ENCODE peak calls at places on chromosomes 1 and 21, in eight cellular contexts. One of them, this sample, is unnamed.

GRCh38 chr1:97781762-97782337 is 139.0 kb downstream of the DPYD start:
- DNase-seq in AG04450: no peak
- DNase-seq in fibroblast of the conjunctiva: no peak
- DNase-seq in GM10248: no peak
- DNase-seq in OCI-LY7: no peak
- DNase-seq in stimulated activated naive CD4-positive, alpha-beta T cell treated with Interleukin-2 at 50 U/mL for 16 hours: no peak
- DNase-seq in stromal cell of bone marrow: no peak
- DNase-seq in effector memory CD8-positive, alpha-beta T cell: no peak
- DNase-seq in this sample: no peak

GRCh38 chr1:159987186-159987585 is 33.1 kb upstream of the SLAMF9 start:
- DNase-seq in AG04450: no peak
- DNase-seq in stimulated activated naive CD4-positive, alpha-beta T cell treated with Interleukin-2 at 50 U/mL for 16 hours: no peak
- DNase-seq in effector memory CD8-positive, alpha-beta T cell: no peak
- DNase-seq in OCI-LY7: no peak
- DNase-seq in stromal cell of bone marrow: no peak
- DNase-seq in GM10248: no peak
- DNase-seq in fibroblast of the conjunctiva: no peak
- DNase-seq in this sample: no peak

GRCh38 chr1:9374748-9375345 is 82.2 kb downstream of the SPSB1 start:
- DNase-seq in OCI-LY7: no peak
- DNase-seq in GM10248: no peak
- DNase-seq in fibroblast of the conjunctiva: no peak
- DNase-seq in effector memory CD8-positive, alpha-beta T cell: no peak
- DNase-seq in stimulated activated naive CD4-positive, alpha-beta T cell treated with Interleukin-2 at 50 U/mL for 16 hours: no peak
- DNase-seq in AG04450: no peak
- DNase-seq in stromal cell of bone marrow: no peak
- DNase-seq in this sample: no peak

GRCh38 chr1:29569971-29570634 is 333.8 kb downstream of the PTPRU start:
- DNase-seq in effector memory CD8-positive, alpha-beta T cell: no peak
- DNase-seq in stimulated activated naive CD4-positive, alpha-beta T cell treated with Interleukin-2 at 50 U/mL for 16 hours: no peak
- DNase-seq in AG04450: peak
- DNase-seq in stromal cell of bone marrow: peak
- DNase-seq in fibroblast of the conjunctiva: peak
- DNase-seq in OCI-LY7: no peak
- DNase-seq in GM10248: no peak
- DNase-seq in this sample: no peak

GRCh38 chr1:25527946-25528595 is 15.3 kb upstream of the LDLRAP1 start:
- DNase-seq in AG04450: no peak
- DNase-seq in stimulated activated naive CD4-positive, alpha-beta T cell treated with Interleukin-2 at 50 U/mL for 16 hours: no peak
- DNase-seq in GM10248: no peak
- DNase-seq in effector memory CD8-positive, alpha-beta T cell: no peak
- DNase-seq in stromal cell of bone marrow: no peak
- DNase-seq in fibroblast of the conjunctiva: no peak
- DNase-seq in OCI-LY7: no peak
- DNase-seq in this sample: no peak

GRCh38 chr1:79353224-79353623 is 346.7 kb upstream of the ADGRL4 start:
- DNase-seq in OCI-LY7: peak
- DNase-seq in stimulated activated naive CD4-positive, alpha-beta T cell treated with Interleukin-2 at 50 U/mL for 16 hours: no peak
- DNase-seq in effector memory CD8-positive, alpha-beta T cell: no peak
- DNase-seq in fibroblast of the conjunctiva: peak
- DNase-seq in GM10248: peak
- DNase-seq in stromal cell of bone marrow: peak
- DNase-seq in AG04450: peak
- DNase-seq in this sample: no peak

GRCh38 chr1:150577557-150578277 is 1.7 kb downstream of the MCL1 start:
- DNase-seq in GM10248: no peak
- DNase-seq in AG04450: no peak
- DNase-seq in fibroblast of the conjunctiva: no peak
- DNase-seq in effector memory CD8-positive, alpha-beta T cell: peak
- DNase-seq in stromal cell of bone marrow: no peak
- DNase-seq in OCI-LY7: peak
- DNase-seq in stimulated activated naive CD4-positive, alpha-beta T cell treated with Interleukin-2 at 50 U/mL for 16 hours: no peak
- DNase-seq in this sample: peak

GRCh38 chr1:234488054-234488953 is 9.3 kb upstream of the TARBP1 start:
- DNase-seq in AG04450: no peak
- DNase-seq in effector memory CD8-positive, alpha-beta T cell: no peak
- DNase-seq in fibroblast of the conjunctiva: no peak
- DNase-seq in stimulated activated naive CD4-positive, alpha-beta T cell treated with Interleukin-2 at 50 U/mL for 16 hours: no peak
- DNase-seq in GM10248: no peak
- DNase-seq in stromal cell of bone marrow: no peak
- DNase-seq in OCI-LY7: peak
- DNase-seq in this sample: no peak

GRCh38 chr1:17819129-17819802 is 64.1 kb downstream of the ACTL8 start:
- DNase-seq in stimulated activated naive CD4-positive, alpha-beta T cell treated with Interleukin-2 at 50 U/mL for 16 hours: no peak
- DNase-seq in effector memory CD8-positive, alpha-beta T cell: no peak
- DNase-seq in GM10248: no peak
- DNase-seq in stromal cell of bone marrow: no peak
- DNase-seq in OCI-LY7: no peak
- DNase-seq in fibroblast of the conjunctiva: no peak
- DNase-seq in AG04450: no peak
- DNase-seq in this sample: no peak

GRCh38 chr21:42193131-42193671 is 25.7 kb upstream of the ABCG1 start:
- DNase-seq in effector memory CD8-positive, alpha-beta T cell: peak
- DNase-seq in stromal cell of bone marrow: no peak
- DNase-seq in GM10248: no peak
- DNase-seq in fibroblast of the conjunctiva: no peak
- DNase-seq in stimulated activated naive CD4-positive, alpha-beta T cell treated with Interleukin-2 at 50 U/mL for 16 hours: peak
- DNase-seq in OCI-LY7: no peak
- DNase-seq in AG04450: no peak
- DNase-seq in this sample: peak

GRCh38 chr1:206559661-206559995 is 52.3 kb downstream of the RASSF5 start:
- DNase-seq in stromal cell of bone marrow: no peak
- DNase-seq in OCI-LY7: no peak
- DNase-seq in AG04450: no peak
- DNase-seq in fibroblast of the conjunctiva: no peak
- DNase-seq in effector memory CD8-positive, alpha-beta T cell: no peak
- DNase-seq in stimulated activated naive CD4-positive, alpha-beta T cell treated with Interleukin-2 at 50 U/mL for 16 hours: no peak
- DNase-seq in GM10248: no peak
- DNase-seq in this sample: no peak

GRCh38 chr1:228647523-228648444 is 87.5 kb upstream of the RHOU start:
- DNase-seq in effector memory CD8-positive, alpha-beta T cell: no peak
- DNase-seq in AG04450: no peak
- DNase-seq in OCI-LY7: peak
- DNase-seq in stimulated activated naive CD4-positive, alpha-beta T cell treated with Interleukin-2 at 50 U/mL for 16 hours: peak
- DNase-seq in GM10248: peak
- DNase-seq in stromal cell of bone marrow: no peak
- DNase-seq in fibroblast of the conjunctiva: peak
- DNase-seq in this sample: peak

This sample was measured in CD4-positive, alpha-beta memory T cell.